ENCODE peak calls at places on chromosomes 3 and 15, in six cellular contexts. M is left ventricle myocardium superior, U is pancreas, W is left cardiac atrium, S is NCI-H774, J is astrocyte. Z is an unnamed sample.

GRCh38 chr15:57994468-57995154 is 70.9 kb downstream of the ALDH1A2 start:
- DNase-seq in M (no peak), U (no peak), W (no peak), S (peak), J (no peak), Z (no peak)

GRCh38 chr15:50458713-50459112 is 34.5 kb downstream of the USP8 start:
- DNase-seq in M (no peak), U (no peak), W (no peak), S (no peak), J (no peak), Z (no peak)

GRCh38 chr3:121542924-121543323 is 2.9 kb downstream of the POLQ start:
- DNase-seq in M (no peak), U (no peak), W (no peak), S (no peak), J (no peak), Z (no peak)

GRCh38 chr15:69887018-69887417 is 210.7 kb downstream of the TLE3 start:
- DNase-seq in M (no peak), U (no peak), W (no peak), S (no peak), J (no peak), Z (no peak)

GRCh38 chr3:64889991-64890390 is 202.2 kb upstream of the ADAMTS9 start:
- DNase-seq in M (peak), U (no peak), W (peak), S (no peak), J (no peak), Z (no peak)

GRCh38 chr3:13587442-13587841 is 38.5 kb downstream of the FBLN2 start:
- DNase-seq in M (no peak), U (no peak), W (no peak), S (no peak), J (no peak), Z (no peak)

GRCh38 chr3:132641837-132642538 is 17.6 kb downstream of the ACAD11 start:
- DNase-seq in M (no peak), U (no peak), W (no peak), S (peak), J (no peak), Z (peak)

GRCh38 chr3:81955908-81956307 is 194.5 kb upstream of the GBE1 start:
- DNase-seq in M (no peak), U (no peak), W (no peak), S (no peak), J (no peak), Z (no peak)

GRCh38 chr15:94205366-94205765 is 26.0 kb upstream of the MCTP2 start:
- DNase-seq in M (no peak), U (no peak), W (no peak), S (no peak), J (peak), Z (no peak)

GRCh38 chr3:196326936-196327335 is 8.9 kb upstream of the DYNLT2B start:
- DNase-seq in M (no peak), U (no peak), W (no peak), S (no peak), J (no peak), Z (no peak)

GRCh38 chr3:175655366-175655765 is 796.2 kb downstream of the NAALADL2 start:
- DNase-seq in M (no peak), U (no peak), W (no peak), S (no peak), J (no peak), Z (no peak)

GRCh38 chr3:13827256-13827655 is 52.6 kb downstream of the WNT7A start:
- DNase-seq in M (no peak), U (no peak), W (no peak), S (no peak), J (no peak), Z (no peak)

GRCh38 chr3:57706462-57706861 is 13.6 kb upstream of the DENND6A start:
- DNase-seq in M (no peak), U (no peak), W (no peak), S (no peak), J (peak), Z (no peak)

GRCh38 chr3:109071349-109072142 is 46.4 kb downstream of the MORC1 start:
- DNase-seq in M (no peak), U (no peak), W (no peak), S (no peak), J (no peak), Z (no peak)

GRCh38 chr3:88150371-88150770 is 612 bp downstream of the C3orf38 start:
- DNase-seq in M (no peak), U (no peak), W (no peak), S (no peak), J (peak), Z (peak)